ENCODE peak calls at places on chromosome 9, in four cellular contexts. One of them, this sample, is unnamed.

GRCh38 chr9:463455-464125 is 248.9 kb downstream of the DOCK8 start:
- DNase-seq in HL-60: no peak
- DNase-seq in spleen: no peak
- DNase-seq in AG08396: no peak
- DNase-seq in this sample: no peak

GRCh38 chr9:33416996-33417395 is 14.6 kb upstream of the AQP7 start:
- DNase-seq in HL-60: no peak
- DNase-seq in spleen: no peak
- DNase-seq in AG08396: no peak
- DNase-seq in this sample: no peak

GRCh38 chr9:129610473-129611301 is 10.2 kb downstream of the C9orf50 start:
- DNase-seq in HL-60: no peak
- DNase-seq in spleen: peak
- DNase-seq in AG08396: peak
- DNase-seq in this sample: peak

GRCh38 chr9:3963266-3964019 is 336.4 kb downstream of the GLIS3 start:
- DNase-seq in HL-60: no peak
- DNase-seq in spleen: no peak
- DNase-seq in AG08396: peak
- DNase-seq in this sample: no peak

GRCh38 chr9:101562966-101563365 is 29.3 kb downstream of the RNF20 start:
- DNase-seq in HL-60: no peak
- DNase-seq in spleen: no peak
- DNase-seq in AG08396: no peak
- DNase-seq in this sample: no peak

GRCh38 chr9:136525841-136526499 is 19.9 kb downstream of the NOTCH1 start:
- DNase-seq in HL-60: no peak
- DNase-seq in spleen: no peak
- DNase-seq in AG08396: no peak
- DNase-seq in this sample: no peak

GRCh38 chr9:71112866-71113265 is 8.6 kb downstream of the TRPM3 start:
- DNase-seq in HL-60: no peak
- DNase-seq in spleen: no peak
- DNase-seq in AG08396: no peak
- DNase-seq in this sample: no peak

GRCh38 chr9:98129451-98129881 is 10.4 kb upstream of the TRIM14 start:
- DNase-seq in HL-60: peak
- DNase-seq in spleen: peak
- DNase-seq in AG08396: no peak
- DNase-seq in this sample: no peak

GRCh38 chr9:92964981-92965758 is 17.8 kb downstream of the FGD3 start:
- DNase-seq in HL-60: no peak
- DNase-seq in spleen: peak
- DNase-seq in AG08396: no peak
- DNase-seq in this sample: no peak

GRCh38 chr9:131585375-131585774 is 40.1 kb downstream of the PRRT1B start:
- DNase-seq in HL-60: peak
- DNase-seq in spleen: peak
- DNase-seq in AG08396: no peak
- DNase-seq in this sample: no peak

GRCh38 chr9:13278023-13278367 is 1.5 kb downstream of the MPDZ start:
- DNase-seq in HL-60: no peak
- DNase-seq in spleen: no peak
- DNase-seq in AG08396: no peak
- DNase-seq in this sample: no peak

GRCh38 chr9:792331-793260 is 48.9 kb upstream of the DMRT1 start:
- DNase-seq in HL-60: no peak
- DNase-seq in spleen: no peak
- DNase-seq in AG08396: no peak
- DNase-seq in this sample: no peak

GRCh38 chr9:22740781-22741180 is 294.2 kb downstream of the DMRTA1 start:
- DNase-seq in HL-60: no peak
- DNase-seq in spleen: no peak
- DNase-seq in AG08396: no peak
- DNase-seq in this sample: no peak

GRCh38 chr9:108761530-108762347 is 94.0 kb downstream of the ACTL7B start:
- DNase-seq in HL-60: no peak
- DNase-seq in spleen: no peak
- DNase-seq in AG08396: peak
- DNase-seq in this sample: peak

GRCh38 chr9:121895836-121896544 is 197.1 kb downstream of the TTLL11 start:
- DNase-seq in HL-60: no peak
- DNase-seq in spleen: no peak
- DNase-seq in AG08396: no peak
- DNase-seq in this sample: peak

GRCh38 chr9:93091056-93091452 is 5.0 kb upstream of the CARD19 start:
- DNase-seq in HL-60: no peak
- DNase-seq in spleen: peak
- DNase-seq in AG08396: no peak
- DNase-seq in this sample: no peak

GRCh38 chr9:5698004-5698403 is 69.1 kb downstream of the RIC1 start:
- DNase-seq in HL-60: no peak
- DNase-seq in spleen: no peak
- DNase-seq in AG08396: no peak
- DNase-seq in this sample: no peak

GRCh38 chr9:20297646-20298084 is 324.6 kb downstream of the MLLT3 start:
- DNase-seq in HL-60: no peak
- DNase-seq in spleen: no peak
- DNase-seq in AG08396: peak
- DNase-seq in this sample: no peak

GRCh38 chr9:74556685-74557084 is 59.5 kb downstream of the RORB start:
- DNase-seq in HL-60: no peak
- DNase-seq in spleen: no peak
- DNase-seq in AG08396: no peak
- DNase-seq in this sample: no peak

GRCh38 chr9:82757921-82758320 is 305.0 kb downstream of the RASEF start:
- DNase-seq in HL-60: no peak
- DNase-seq in spleen: no peak
- DNase-seq in AG08396: no peak
- DNase-seq in this sample: no peak

GRCh38 chr9:91995000-91995399 is 45.0 kb upstream of the ROR2 start:
- DNase-seq in HL-60: no peak
- DNase-seq in spleen: no peak
- DNase-seq in AG08396: no peak
- DNase-seq in this sample: no peak

GRCh38 chr9:88829276-88829675 is 162.0 kb upstream of the S1PR3 start:
- DNase-seq in HL-60: no peak
- DNase-seq in spleen: no peak
- DNase-seq in AG08396: no peak
- DNase-seq in this sample: peak

GRCh38 chr9:16725066-16725465 is 145.4 kb downstream of the BNC2 start:
- DNase-seq in HL-60: no peak
- DNase-seq in spleen: no peak
- DNase-seq in AG08396: no peak
- DNase-seq in this sample: no peak

GRCh38 chr9:24824607-24825006 is 278.9 kb upstream of the IZUMO3 start:
- DNase-seq in HL-60: no peak
- DNase-seq in spleen: no peak
- DNase-seq in AG08396: no peak
- DNase-seq in this sample: no peak

GRCh38 chr9:130138791-130139190 is 33.4 kb upstream of the NCS1 start:
- DNase-seq in HL-60: no peak
- DNase-seq in spleen: no peak
- DNase-seq in AG08396: peak
- DNase-seq in this sample: no peak

GRCh38 chr9:30198463-30199309 is 2185.8 kb upstream of the ACO1 start:
- DNase-seq in HL-60: no peak
- DNase-seq in spleen: no peak
- DNase-seq in AG08396: no peak
- DNase-seq in this sample: no peak

GRCh38 chr9:107639426-107639825 is 149.9 kb upstream of the KLF4 start:
- DNase-seq in HL-60: no peak
- DNase-seq in spleen: no peak
- DNase-seq in AG08396: no peak
- DNase-seq in this sample: no peak